ENCODE peak calls at places on chromosomes 7 and 10, in seven cellular contexts. K, C, H, R, V, Z and E are unnamed samples.

GRCh38 chr7:98165827-98166667 is 45.2 kb upstream of the BHLHA15 start:
- DNase-seq in V (peak), C (no peak), R (peak), K (no peak), Z (no peak), H (no peak), E (no peak)

GRCh38 chr10:43399911-43400310 is 9.1 kb downstream of the HNRNPF start:
- DNase-seq in V (no peak), H (no peak), K (no peak), C (no peak), R (no peak), Z (no peak), E (no peak)

GRCh38 chr7:45065031-45065995 is 23.5 kb downstream of the NACAD start:
- DNase-seq in C (no peak), H (no peak), V (no peak), K (no peak), Z (no peak), R (no peak), E (no peak)

GRCh38 chr10:12180221-12180974 is 15.3 kb downstream of the NUDT5 start:
- DNase-seq in C (no peak), Z (no peak), K (no peak), R (no peak), H (no peak), V (no peak), E (no peak)

GRCh38 chr10:102341038-102341688 is 54.3 kb upstream of the NFKB2 start:
- DNase-seq in V (no peak), C (no peak), H (no peak), R (no peak), Z (no peak), K (no peak), E (no peak)

GRCh38 chr10:124109261-124109660 is 15.9 kb upstream of the CHST15 start:
- DNase-seq in V (no peak), C (no peak), R (no peak), Z (no peak), H (no peak), K (no peak), E (no peak)

GRCh38 chr7:44145969-44146897 is 5.1 kb upstream of the MYL7 start:
- DNase-seq in C (peak), H (peak), Z (peak), K (no peak), R (peak), V (peak), E (no peak)

GRCh38 chr7:70569335-70569819 is 562.6 kb upstream of the GALNT17 start:
- DNase-seq in C (no peak), R (no peak), H (no peak), V (no peak), Z (no peak), K (no peak), E (no peak)

GRCh38 chr7:133873187-133873586 is 254.0 kb upstream of the LRGUK start:
- DNase-seq in H (no peak), K (no peak), R (no peak), C (no peak), V (no peak), Z (no peak), E (no peak)

GRCh38 chr7:25857376-25858067 is 294.5 kb upstream of the NFE2L3 start:
- DNase-seq in C (no peak), Z (no peak), R (no peak), V (peak), K (no peak), H (peak), E (no peak)